ENCODE peak calls at places on chromosomes 16 and 17, in eight cellular contexts. One of them, this sample, is unnamed.

GRCh38 chr16:78034530-78034929 is 12.2 kb downstream of the CLEC3A start:
- DNase-seq in stimulated activated CD4-positive, alpha-beta T cell treated with anti-CD3 and anti-CD28 coated beads, Interleukin-4, amount 100 ng/mL, for 4 hours: no peak
- DNase-seq in activated T-cell treated with anti-CD3 and anti-CD28 coated beads for 1 hour: no peak
- DNase-seq in left lung: no peak
- DNase-seq in effector memory CD4-positive, alpha-beta T cell: no peak
- DNase-seq in uterus: no peak
- DNase-seq in osteocyte: no peak
- DNase-seq in activated CD4-positive, alpha-beta T cell treated with anti-CD3 and anti-CD28 coated beads, Interleukin-2, amount 50 U/mL, for 1 hour: no peak
- DNase-seq in this sample: no peak

GRCh38 chr17:66727634-66728570 is 107.0 kb upstream of the CACNG5 start:
- DNase-seq in stimulated activated CD4-positive, alpha-beta T cell treated with anti-CD3 and anti-CD28 coated beads, Interleukin-4, amount 100 ng/mL, for 4 hours: peak; percentile 32
- DNase-seq in activated T-cell treated with anti-CD3 and anti-CD28 coated beads for 1 hour: peak; percentile 23
- DNase-seq in left lung: no peak
- DNase-seq in effector memory CD4-positive, alpha-beta T cell: no peak
- DNase-seq in uterus: peak; percentile 42
- DNase-seq in osteocyte: no peak
- DNase-seq in activated CD4-positive, alpha-beta T cell treated with anti-CD3 and anti-CD28 coated beads, Interleukin-2, amount 50 U/mL, for 1 hour: peak; percentile 39
- DNase-seq in this sample: peak; percentile 17

GRCh38 chr17:81294512-81295030 is 536 bp downstream of the SLC38A10 start:
- DNase-seq in stimulated activated CD4-positive, alpha-beta T cell treated with anti-CD3 and anti-CD28 coated beads, Interleukin-4, amount 100 ng/mL, for 4 hours: no peak
- DNase-seq in activated T-cell treated with anti-CD3 and anti-CD28 coated beads for 1 hour: no peak
- DNase-seq in left lung: peak; percentile 88
- DNase-seq in effector memory CD4-positive, alpha-beta T cell: no peak
- DNase-seq in uterus: peak; percentile 46
- DNase-seq in osteocyte: no peak
- DNase-seq in activated CD4-positive, alpha-beta T cell treated with anti-CD3 and anti-CD28 coated beads, Interleukin-2, amount 50 U/mL, for 1 hour: peak; percentile 12
- DNase-seq in this sample: no peak

GRCh38 chr16:11696266-11697012 is 28.2 kb downstream of the SNN start:
- DNase-seq in stimulated activated CD4-positive, alpha-beta T cell treated with anti-CD3 and anti-CD28 coated beads, Interleukin-4, amount 100 ng/mL, for 4 hours: no peak
- DNase-seq in activated T-cell treated with anti-CD3 and anti-CD28 coated beads for 1 hour: no peak
- DNase-seq in left lung: no peak
- DNase-seq in effector memory CD4-positive, alpha-beta T cell: no peak
- DNase-seq in uterus: no peak
- DNase-seq in osteocyte: peak; percentile 66
- DNase-seq in activated CD4-positive, alpha-beta T cell treated with anti-CD3 and anti-CD28 coated beads, Interleukin-2, amount 50 U/mL, for 1 hour: no peak
- DNase-seq in this sample: no peak

GRCh38 chr17:51741447-51741846 is 417.1 kb downstream of the CA10 start:
- DNase-seq in stimulated activated CD4-positive, alpha-beta T cell treated with anti-CD3 and anti-CD28 coated beads, Interleukin-4, amount 100 ng/mL, for 4 hours: no peak
- DNase-seq in activated T-cell treated with anti-CD3 and anti-CD28 coated beads for 1 hour: no peak
- DNase-seq in left lung: no peak
- DNase-seq in effector memory CD4-positive, alpha-beta T cell: no peak
- DNase-seq in uterus: no peak
- DNase-seq in osteocyte: no peak
- DNase-seq in activated CD4-positive, alpha-beta T cell treated with anti-CD3 and anti-CD28 coated beads, Interleukin-2, amount 50 U/mL, for 1 hour: no peak
- DNase-seq in this sample: no peak

GRCh38 chr16:30876867-30877266 is 17.0 kb downstream of the BCL7C start:
- DNase-seq in stimulated activated CD4-positive, alpha-beta T cell treated with anti-CD3 and anti-CD28 coated beads, Interleukin-4, amount 100 ng/mL, for 4 hours: no peak
- DNase-seq in activated T-cell treated with anti-CD3 and anti-CD28 coated beads for 1 hour: no peak
- DNase-seq in left lung: no peak
- DNase-seq in effector memory CD4-positive, alpha-beta T cell: no peak
- DNase-seq in uterus: no peak
- DNase-seq in osteocyte: no peak
- DNase-seq in activated CD4-positive, alpha-beta T cell treated with anti-CD3 and anti-CD28 coated beads, Interleukin-2, amount 50 U/mL, for 1 hour: no peak
- DNase-seq in this sample: no peak

GRCh38 chr16:4345439-4346204 is 5.5 kb downstream of the PAM16 start:
- DNase-seq in stimulated activated CD4-positive, alpha-beta T cell treated with anti-CD3 and anti-CD28 coated beads, Interleukin-4, amount 100 ng/mL, for 4 hours: no peak
- DNase-seq in activated T-cell treated with anti-CD3 and anti-CD28 coated beads for 1 hour: no peak
- DNase-seq in left lung: no peak
- DNase-seq in effector memory CD4-positive, alpha-beta T cell: no peak
- DNase-seq in uterus: no peak
- DNase-seq in osteocyte: no peak
- DNase-seq in activated CD4-positive, alpha-beta T cell treated with anti-CD3 and anti-CD28 coated beads, Interleukin-2, amount 50 U/mL, for 1 hour: no peak
- DNase-seq in this sample: no peak

GRCh38 chr16:48542020-48542473 is 67.9 kb downstream of the N4BP1 start:
- DNase-seq in stimulated activated CD4-positive, alpha-beta T cell treated with anti-CD3 and anti-CD28 coated beads, Interleukin-4, amount 100 ng/mL, for 4 hours: no peak
- DNase-seq in activated T-cell treated with anti-CD3 and anti-CD28 coated beads for 1 hour: no peak
- DNase-seq in left lung: peak; percentile 84
- DNase-seq in effector memory CD4-positive, alpha-beta T cell: no peak
- DNase-seq in uterus: no peak
- DNase-seq in osteocyte: peak; percentile 83
- DNase-seq in activated CD4-positive, alpha-beta T cell treated with anti-CD3 and anti-CD28 coated beads, Interleukin-2, amount 50 U/mL, for 1 hour: no peak
- DNase-seq in this sample: no peak

GRCh38 chr16:65975049-65975708 is 391.3 kb upstream of the CDH5 start:
- DNase-seq in stimulated activated CD4-positive, alpha-beta T cell treated with anti-CD3 and anti-CD28 coated beads, Interleukin-4, amount 100 ng/mL, for 4 hours: no peak
- DNase-seq in activated T-cell treated with anti-CD3 and anti-CD28 coated beads for 1 hour: no peak
- DNase-seq in left lung: no peak
- DNase-seq in effector memory CD4-positive, alpha-beta T cell: no peak
- DNase-seq in uterus: no peak
- DNase-seq in osteocyte: no peak
- DNase-seq in activated CD4-positive, alpha-beta T cell treated with anti-CD3 and anti-CD28 coated beads, Interleukin-2, amount 50 U/mL, for 1 hour: no peak
- DNase-seq in this sample: no peak